ENCODE peak calls at places on chromosomes 4 and X, in nine cellular contexts. F, D, Y, M, Q, K, E, Z and J are unnamed samples.

GRCh38 chrX:9311411-9312160 is 153.3 kb upstream of the TBL1X start:
- DNase-seq in F (no peak), D (no peak), Y (no peak), M (no peak), Q (no peak), K (no peak), E (peak), Z (peak), J (no peak)

GRCh38 chr4:113248320-113248719 is 198.9 kb downstream of the ANK2 start:
- DNase-seq in F (peak), D (no peak), Y (peak), M (no peak), Q (no peak), K (no peak), E (no peak), Z (no peak), J (no peak)

GRCh38 chrX:30302957-30303356 is 6.2 kb downstream of the NR0B1 start:
- DNase-seq in F (no peak), D (no peak), Y (no peak), M (no peak), Q (no peak), K (no peak), E (no peak), Z (no peak), J (no peak)

GRCh38 chr4:88963817-88964216 is 93.2 kb downstream of the FAM13A start:
- DNase-seq in F (no peak), D (no peak), Y (no peak), M (no peak), Q (no peak), K (no peak), E (peak), Z (peak), J (no peak)

GRCh38 chr4:152283806-152284470 is 252.0 kb downstream of the FBXW7 start:
- DNase-seq in F (no peak), D (no peak), Y (no peak), M (no peak), Q (no peak), K (no peak), E (peak), Z (no peak), J (no peak)

GRCh38 chr4:99722662-99723061 is 65.0 kb upstream of the C4orf54 start:
- DNase-seq in F (peak), D (no peak), Y (no peak), M (no peak), Q (no peak), K (no peak), E (no peak), Z (peak), J (no peak)

GRCh38 chr4:54661156-54661555 is 3.4 kb downstream of the KIT start:
- DNase-seq in F (no peak), D (no peak), Y (no peak), M (no peak), Q (no peak), K (no peak), E (peak), Z (peak), J (no peak)

GRCh38 chr4:122458625-122459024 is 2.1 kb upstream of the IL2 start:
- DNase-seq in F (peak), D (no peak), Y (no peak), M (no peak), Q (peak), K (no peak), E (peak), Z (peak), J (no peak)

GRCh38 chrX:132802033-132802432 is 156.4 kb downstream of the HS6ST2 start:
- DNase-seq in F (no peak), D (no peak), Y (no peak), M (no peak), Q (no peak), K (no peak), E (no peak), Z (no peak), J (no peak)

GRCh38 chr4:106021737-106022410 is 126.6 kb downstream of the NPNT start:
- DNase-seq in F (no peak), D (no peak), Y (no peak), M (no peak), Q (no peak), K (no peak), E (peak), Z (no peak), J (no peak)

GRCh38 chrX:42079968-42080367 is 156.6 kb upstream of the CASK start:
- DNase-seq in F (no peak), D (no peak), Y (no peak), M (no peak), Q (no peak), K (no peak), E (peak), Z (peak), J (no peak)

GRCh38 chr4:23614284-23614892 is 275.5 kb downstream of the PPARGC1A start:
- DNase-seq in F (peak), D (no peak), Y (peak), M (no peak), Q (no peak), K (no peak), E (peak), Z (peak), J (no peak)

GRCh38 chrX:7139202-7140081 is 8.1 kb upstream of the STS start:
- DNase-seq in F (no peak), D (no peak), Y (no peak), M (no peak), Q (no peak), K (no peak), E (peak), Z (peak), J (no peak)

GRCh38 chrX:31604629-31605221 is 532.9 kb upstream of the FTHL17 start:
- DNase-seq in F (no peak), D (no peak), Y (no peak), M (no peak), Q (no peak), K (no peak), E (no peak), Z (no peak), J (no peak)

GRCh38 chrX:9676311-9676710 is 89.3 kb downstream of the GPR143 start:
- DNase-seq in F (no peak), D (no peak), Y (no peak), M (no peak), Q (no peak), K (no peak), E (no peak), Z (no peak), J (no peak)

GRCh38 chr4:8594097-8595038 is 1.8 kb downstream of the CPZ start:
- DNase-seq in F (peak), D (peak), Y (peak), M (no peak), Q (peak), K (no peak), E (peak), Z (peak), J (peak)

GRCh38 chr4:140876597-140877364 is 120.6 kb upstream of the TBC1D9 start:
- DNase-seq in F (no peak), D (no peak), Y (no peak), M (no peak), Q (no peak), K (no peak), E (peak), Z (peak), J (no peak)

GRCh38 chr4:143771269-143771668 is 70.8 kb upstream of the FREM3 start:
- DNase-seq in F (no peak), D (no peak), Y (no peak), M (no peak), Q (no peak), K (no peak), E (no peak), Z (no peak), J (no peak)

GRCh38 chr4:6469898-6470501 is 2.4 kb downstream of the PPP2R2C start:
- DNase-seq in F (no peak), D (no peak), Y (no peak), M (no peak), Q (peak), K (no peak), E (no peak), Z (no peak), J (no peak)

GRCh38 chr4:105619193-105619931 is 66.9 kb downstream of the ARHGEF38 start:
- DNase-seq in F (peak), D (peak), Y (peak), M (peak), Q (peak), K (no peak), E (peak), Z (no peak), J (peak)

GRCh38 chr4:13515268-13515667 is 29.0 kb downstream of the NKX3-2 start:
- DNase-seq in F (no peak), D (no peak), Y (no peak), M (no peak), Q (no peak), K (no peak), E (no peak), Z (no peak), J (no peak)

GRCh38 chr4:7938513-7939376 is 916 bp downstream of the AFAP1 start:
- DNase-seq in F (peak), D (peak), Y (peak), M (no peak), Q (no peak), K (no peak), E (no peak), Z (peak), J (peak)

GRCh38 chr4:139050436-139050835 is 34.9 kb downstream of the NOCT start:
- DNase-seq in F (no peak), D (no peak), Y (no peak), M (no peak), Q (no peak), K (no peak), E (peak), Z (peak), J (no peak)

GRCh38 chr4:10478621-10479020 is 21.4 kb upstream of the ZNF518B start:
- DNase-seq in F (no peak), D (no peak), Y (no peak), M (no peak), Q (no peak), K (no peak), E (no peak), Z (no peak), J (no peak)
- H3K27ac ChIP-seq in F (no peak), D (no peak), Y (no peak), M (no peak), Q (no peak), K (no peak), E (no peak), Z (no peak), J (no peak)

GRCh38 chr4:85548116-85548515 is 73.2 kb downstream of the ARHGAP24 start:
- DNase-seq in F (no peak), D (no peak), Y (no peak), M (no peak), Q (no peak), K (no peak), E (no peak), Z (no peak), J (no peak)

GRCh38 chr4:85544751-85545150 is 69.8 kb downstream of the ARHGAP24 start:
- DNase-seq in F (no peak), D (no peak), Y (no peak), M (no peak), Q (no peak), K (no peak), E (no peak), Z (no peak), J (no peak)

GRCh38 chr4:85548841-85549240 is 73.9 kb downstream of the ARHGAP24 start:
- DNase-seq in F (no peak), D (no peak), Y (no peak), M (no peak), Q (no peak), K (no peak), E (no peak), Z (no peak), J (no peak)

DNA sequence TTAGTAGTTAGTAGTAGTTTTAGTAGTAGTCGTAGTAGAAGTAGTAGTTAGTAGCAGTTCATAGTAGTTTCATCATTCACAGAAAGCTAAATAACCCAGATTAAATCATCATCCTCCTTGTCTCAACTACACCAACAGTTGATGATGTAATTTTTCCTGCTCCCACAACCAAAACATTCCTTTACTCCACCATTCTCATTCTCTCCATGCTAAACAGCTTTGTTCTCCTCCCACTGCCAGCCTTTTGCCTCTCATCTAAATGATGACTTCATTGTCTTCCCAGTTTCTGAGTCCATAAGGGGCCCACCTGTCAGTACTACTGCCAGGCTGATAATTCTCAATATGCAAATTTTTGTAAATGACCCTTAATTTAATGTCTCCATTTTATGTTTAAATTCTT is 68.9 kb downstream of the ARHGAP24 start:
- DNase-seq in F (no peak), D (no peak), Y (no peak), M (no peak), Q (no peak), K (no peak), E (peak), Z (peak), J (no peak)
- H3K27ac ChIP-seq in F (no peak), D (no peak), Y (no peak), M (no peak), Q (no peak), K (no peak), E (no peak), Z (no peak), J (no peak)

GRCh38 chr4:87410669-87411068 is 11.7 kb upstream of the NUDT9 start:
- DNase-seq in F (no peak), D (no peak), Y (no peak), M (no peak), Q (no peak), K (no peak), E (peak), Z (peak), J (no peak)
- H3K27ac ChIP-seq in F (no peak), D (peak), Y (no peak), M (no peak), Q (no peak), K (no peak), E (no peak), Z (no peak), J (no peak)

GRCh38 chr4:20041838-20042237 is 209.9 kb upstream of the SLIT2 start:
- DNase-seq in F (no peak), D (no peak), Y (no peak), M (no peak), Q (no peak), K (no peak), E (no peak), Z (no peak), J (no peak)

GRCh38 chr4:20044502-20044911 is 207.2 kb upstream of the SLIT2 start:
- DNase-seq in F (no peak), D (no peak), Y (no peak), M (no peak), Q (no peak), K (no peak), E (peak), Z (peak), J (no peak)

GRCh38 chr4:20044936-20045335 is 206.8 kb upstream of the SLIT2 start:
- DNase-seq in F (no peak), D (no peak), Y (no peak), M (no peak), Q (no peak), K (no peak), E (no peak), Z (no peak), J (no peak)

GRCh38 chr4:20042769-20043168 is 208.9 kb upstream of the SLIT2 start:
- DNase-seq in F (no peak), D (no peak), Y (no peak), M (no peak), Q (no peak), K (no peak), E (no peak), Z (no peak), J (no peak)

DNA sequence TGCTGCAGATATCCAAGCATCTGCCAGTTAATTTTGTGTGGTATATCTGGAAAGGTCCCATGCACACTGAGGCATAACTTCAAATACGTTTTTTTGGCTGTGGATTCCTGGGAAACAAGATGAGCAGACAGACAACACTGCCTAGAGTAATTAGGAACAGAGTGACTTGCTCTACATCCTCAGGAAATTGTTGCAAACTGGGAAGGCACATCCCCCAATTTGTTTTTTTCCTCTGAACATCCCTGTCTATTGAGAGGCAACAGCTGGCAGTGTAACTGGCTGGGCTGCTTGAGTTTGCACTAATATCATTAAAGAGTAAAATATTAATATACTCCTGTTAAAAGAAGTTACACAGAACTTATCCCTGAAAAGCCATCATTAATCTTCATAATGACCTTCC is 207.7 kb upstream of the SLIT2 start:
- DNase-seq in F (no peak), D (no peak), Y (no peak), M (no peak), Q (no peak), K (no peak), E (no peak), Z (no peak), J (no peak)
- H3K27ac ChIP-seq in F (no peak), D (no peak), Y (no peak), M (no peak), Q (no peak), K (no peak), E (no peak), Z (no peak), J (no peak)

GRCh38 chr4:145618912-145619638 is at the start of gene MMAA:
- DNase-seq in F (peak), D (peak), Y (peak), M (peak), Q (peak), K (peak), E (peak), Z (peak), J (peak)
- H3K27ac ChIP-seq in F (peak), D (peak), Y (peak), M (peak), Q (peak), K (peak), E (peak), Z (peak), J (peak)

GRCh38 chr4:158964728-158965124 is 138.2 kb upstream of the RAPGEF2 start:
- DNase-seq in F (no peak), D (no peak), Y (no peak), M (no peak), Q (no peak), K (no peak), E (no peak), Z (no peak), J (no peak)
- H3K27ac ChIP-seq in F (no peak), D (no peak), Y (no peak), M (no peak), Q (no peak), K (no peak), E (no peak), Z (no peak), J (no peak)

GRCh38 chr4:34633216-34633615 is 1611.1 kb downstream of the ARAP2 start:
- DNase-seq in F (no peak), D (no peak), Y (no peak), M (no peak), Q (no peak), K (no peak), E (no peak), Z (no peak), J (no peak)

DNA sequence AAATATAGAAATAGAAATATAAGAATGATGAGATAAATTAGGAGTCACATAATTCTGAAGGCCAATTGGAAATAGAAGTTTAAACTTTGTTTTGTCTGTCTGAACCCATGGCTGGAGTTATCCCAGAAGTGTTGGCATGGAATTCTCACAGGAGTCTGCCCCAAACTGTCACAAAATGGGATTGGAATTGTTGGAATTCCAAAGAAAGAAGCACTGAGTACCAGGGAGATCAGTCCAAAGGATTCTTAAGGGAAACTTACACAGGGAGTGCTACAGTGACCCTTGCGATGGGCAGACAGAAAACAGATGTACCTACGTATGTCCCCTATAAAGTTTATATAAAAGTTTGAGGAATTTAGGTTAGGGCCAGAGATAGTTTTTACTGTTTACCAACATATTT is 1607.7 kb downstream of the ARAP2 start:
- DNase-seq in F (no peak), D (no peak), Y (no peak), M (no peak), Q (no peak), K (no peak), E (no peak), Z (no peak), J (no peak)
- H3K27ac ChIP-seq in F (no peak), D (no peak), Y (no peak), M (no peak), Q (no peak), K (no peak), E (no peak), Z (no peak), J (no peak)

DNA sequence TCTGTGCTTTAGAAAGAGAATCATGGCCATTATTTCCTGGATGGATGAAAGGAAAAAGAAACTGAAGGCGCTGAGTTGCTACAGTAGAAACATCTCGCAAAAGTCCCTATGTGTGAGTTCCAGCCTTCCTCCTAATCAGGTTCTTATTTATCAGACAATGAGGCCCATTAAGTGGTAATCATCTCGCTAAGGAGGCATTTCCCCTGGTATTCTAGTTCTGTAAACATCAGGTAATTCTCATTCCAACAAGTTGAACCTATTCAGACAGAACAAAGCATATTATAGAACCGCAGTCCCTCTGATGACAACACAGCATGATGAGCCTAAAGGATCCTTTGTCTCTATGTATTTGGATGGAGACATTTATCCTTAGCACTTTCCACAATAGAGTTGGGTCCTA is 205.7 kb upstream of the MAOA start:
- DNase-seq in F (no peak), D (no peak), Y (no peak), M (no peak), Q (no peak), K (no peak), E (no peak), Z (no peak), J (no peak)
- H3K27ac ChIP-seq in F (no peak), D (no peak), Y (no peak), M (no peak), Q (no peak), K (no peak), E (no peak), Z (no peak), J (no peak)